ENCODE peak calls at places on chromosomes 16 and 17, in six cellular contexts. One of them, this sample, is unnamed.

GRCh38 chr16:23949630-23950290 is 114.0 kb downstream of the PRKCB start:
- DNase-seq in brain microvascular endothelial cell: no peak
- DNase-seq in AG04450: no peak
- DNase-seq in foreskin fibroblast: no peak
- DNase-seq in heart right ventricle: peak
- DNase-seq in GM12865: peak
- DNase-seq in this sample: no peak

GRCh38 chr16:13866073-13866472 is 53.9 kb upstream of the ERCC4 start:
- DNase-seq in brain microvascular endothelial cell: peak
- DNase-seq in AG04450: peak
- DNase-seq in foreskin fibroblast: peak
- DNase-seq in heart right ventricle: peak
- DNase-seq in GM12865: peak
- DNase-seq in this sample: peak

GRCh38 chr17:27283057-27283456 is 10.9 kb upstream of the WSB1 start:
- DNase-seq in brain microvascular endothelial cell: no peak
- DNase-seq in AG04450: no peak
- DNase-seq in foreskin fibroblast: no peak
- DNase-seq in heart right ventricle: no peak
- DNase-seq in GM12865: no peak
- DNase-seq in this sample: no peak

GRCh38 chr17:20784100-20784665 is 204.7 kb downstream of the CDRT15L2 start:
- DNase-seq in brain microvascular endothelial cell: no peak
- DNase-seq in AG04450: no peak
- DNase-seq in foreskin fibroblast: no peak
- DNase-seq in heart right ventricle: no peak
- DNase-seq in GM12865: no peak
- DNase-seq in this sample: no peak

GRCh38 chr16:2172688-2173335 is 17.2 kb downstream of the TRAF7 start:
- DNase-seq in brain microvascular endothelial cell: no peak
- DNase-seq in AG04450: no peak
- DNase-seq in foreskin fibroblast: no peak
- DNase-seq in heart right ventricle: no peak
- DNase-seq in GM12865: no peak
- DNase-seq in this sample: no peak

GRCh38 chr17:29855686-29856085 is 74.3 kb downstream of the SSH2 start:
- DNase-seq in brain microvascular endothelial cell: peak
- DNase-seq in AG04450: no peak
- DNase-seq in foreskin fibroblast: peak
- DNase-seq in heart right ventricle: no peak
- DNase-seq in GM12865: no peak
- DNase-seq in this sample: peak

GRCh38 chr16:87484487-87485331 is 8.1 kb downstream of the ZCCHC14 start:
- DNase-seq in brain microvascular endothelial cell: no peak
- DNase-seq in AG04450: no peak
- DNase-seq in foreskin fibroblast: no peak
- DNase-seq in heart right ventricle: no peak
- DNase-seq in GM12865: no peak
- DNase-seq in this sample: no peak

GRCh38 chr17:82932146-82933005 is 92.6 kb upstream of the ZNF750 start:
- DNase-seq in brain microvascular endothelial cell: peak
- DNase-seq in AG04450: peak
- DNase-seq in foreskin fibroblast: peak
- DNase-seq in heart right ventricle: no peak
- DNase-seq in GM12865: no peak
- DNase-seq in this sample: peak

GRCh38 chr17:32516450-32516849 is 29.7 kb downstream of the CDK5R1 start:
- DNase-seq in brain microvascular endothelial cell: no peak
- DNase-seq in AG04450: no peak
- DNase-seq in foreskin fibroblast: no peak
- DNase-seq in heart right ventricle: no peak
- DNase-seq in GM12865: peak
- DNase-seq in this sample: no peak

GRCh38 chr17:39926588-39927100 is 757 bp downstream of the ORMDL3 start:
- DNase-seq in brain microvascular endothelial cell: peak
- DNase-seq in AG04450: no peak
- DNase-seq in foreskin fibroblast: peak
- DNase-seq in heart right ventricle: no peak
- DNase-seq in GM12865: peak
- DNase-seq in this sample: peak

GRCh38 chr16:58661199-58661830 is 23.3 kb downstream of the SLC38A7 start:
- DNase-seq in brain microvascular endothelial cell: peak
- DNase-seq in AG04450: peak
- DNase-seq in foreskin fibroblast: peak
- DNase-seq in heart right ventricle: no peak
- DNase-seq in GM12865: peak
- DNase-seq in this sample: peak

GRCh38 chr16:84117482-84117843 is 721 bp upstream of the MBTPS1 start:
- DNase-seq in brain microvascular endothelial cell: peak
- DNase-seq in AG04450: no peak
- DNase-seq in foreskin fibroblast: no peak
- DNase-seq in heart right ventricle: no peak
- DNase-seq in GM12865: peak
- DNase-seq in this sample: no peak

GRCh38 chr16:66130296-66130910 is 236.1 kb upstream of the CDH5 start:
- DNase-seq in brain microvascular endothelial cell: peak
- DNase-seq in AG04450: peak
- DNase-seq in foreskin fibroblast: peak
- DNase-seq in heart right ventricle: no peak
- DNase-seq in GM12865: no peak
- DNase-seq in this sample: peak

GRCh38 chr16:60564588-60564987 is 1471.7 kb downstream of the CDH8 start:
- DNase-seq in brain microvascular endothelial cell: no peak
- DNase-seq in AG04450: no peak
- DNase-seq in foreskin fibroblast: no peak
- DNase-seq in heart right ventricle: no peak
- DNase-seq in GM12865: no peak
- DNase-seq in this sample: no peak

GRCh38 chr17:7248811-7249210 is 2.7 kb downstream of the CTDNEP1 start:
- DNase-seq in brain microvascular endothelial cell: no peak
- DNase-seq in AG04450: no peak
- DNase-seq in foreskin fibroblast: no peak
- DNase-seq in heart right ventricle: no peak
- DNase-seq in GM12865: no peak
- DNase-seq in this sample: no peak

GRCh38 chr17:58335779-58336455 is 7.3 kb upstream of the TSPOAP1 start:
- DNase-seq in brain microvascular endothelial cell: no peak
- DNase-seq in AG04450: no peak
- DNase-seq in foreskin fibroblast: no peak
- DNase-seq in heart right ventricle: no peak
- DNase-seq in GM12865: peak
- DNase-seq in this sample: no peak

GRCh38 chr17:58335061-58335731 is 6.6 kb upstream of the TSPOAP1 start:
- DNase-seq in brain microvascular endothelial cell: no peak
- DNase-seq in AG04450: no peak
- DNase-seq in foreskin fibroblast: no peak
- DNase-seq in heart right ventricle: no peak
- DNase-seq in GM12865: peak
- DNase-seq in this sample: no peak

GRCh38 chr17:58333396-58334207 is 5.0 kb upstream of the TSPOAP1 start:
- DNase-seq in brain microvascular endothelial cell: no peak
- DNase-seq in AG04450: no peak
- DNase-seq in foreskin fibroblast: no peak
- DNase-seq in heart right ventricle: no peak
- DNase-seq in GM12865: peak
- DNase-seq in this sample: no peak

GRCh38 chr17:58332720-58333395 is 4.3 kb upstream of the TSPOAP1 start:
- DNase-seq in brain microvascular endothelial cell: no peak
- DNase-seq in AG04450: no peak
- DNase-seq in foreskin fibroblast: no peak
- DNase-seq in heart right ventricle: no peak
- DNase-seq in GM12865: peak
- DNase-seq in this sample: no peak

GRCh38 chr17:58334661-58335060 is 6.1 kb upstream of the TSPOAP1 start:
- DNase-seq in brain microvascular endothelial cell: no peak
- DNase-seq in AG04450: no peak
- DNase-seq in foreskin fibroblast: no peak
- DNase-seq in heart right ventricle: no peak
- DNase-seq in GM12865: peak
- DNase-seq in this sample: no peak
- H3K4me3 ChIP-seq in brain microvascular endothelial cell: no peak
- H3K4me3 ChIP-seq in AG04450: no peak
- H3K4me3 ChIP-seq in foreskin fibroblast: no peak
- H3K4me3 ChIP-seq in heart right ventricle: no peak
- H3K4me3 ChIP-seq in GM12865: peak
- H3K4me3 ChIP-seq in this sample: no peak

GRCh38 chr16:82037666-82038065 is 2.6 kb downstream of the HSD17B2 start:
- DNase-seq in brain microvascular endothelial cell: peak
- DNase-seq in AG04450: peak
- DNase-seq in foreskin fibroblast: no peak
- DNase-seq in heart right ventricle: no peak
- DNase-seq in GM12865: no peak
- DNase-seq in this sample: no peak
- H3K4me3 ChIP-seq in brain microvascular endothelial cell: no peak
- H3K4me3 ChIP-seq in AG04450: no peak
- H3K4me3 ChIP-seq in foreskin fibroblast: no peak
- H3K4me3 ChIP-seq in heart right ventricle: no peak
- H3K4me3 ChIP-seq in GM12865: no peak
- H3K4me3 ChIP-seq in this sample: no peak

GRCh38 chr16:56588781-56589140 is 567 bp upstream of the MT3 start:
- DNase-seq in brain microvascular endothelial cell: no peak
- DNase-seq in AG04450: no peak
- DNase-seq in foreskin fibroblast: no peak
- DNase-seq in heart right ventricle: no peak
- DNase-seq in GM12865: no peak
- DNase-seq in this sample: no peak
- H3K4me3 ChIP-seq in brain microvascular endothelial cell: peak
- H3K4me3 ChIP-seq in AG04450: peak
- H3K4me3 ChIP-seq in foreskin fibroblast: peak
- H3K4me3 ChIP-seq in heart right ventricle: peak
- H3K4me3 ChIP-seq in GM12865: no peak
- H3K4me3 ChIP-seq in this sample: no peak

DNA sequence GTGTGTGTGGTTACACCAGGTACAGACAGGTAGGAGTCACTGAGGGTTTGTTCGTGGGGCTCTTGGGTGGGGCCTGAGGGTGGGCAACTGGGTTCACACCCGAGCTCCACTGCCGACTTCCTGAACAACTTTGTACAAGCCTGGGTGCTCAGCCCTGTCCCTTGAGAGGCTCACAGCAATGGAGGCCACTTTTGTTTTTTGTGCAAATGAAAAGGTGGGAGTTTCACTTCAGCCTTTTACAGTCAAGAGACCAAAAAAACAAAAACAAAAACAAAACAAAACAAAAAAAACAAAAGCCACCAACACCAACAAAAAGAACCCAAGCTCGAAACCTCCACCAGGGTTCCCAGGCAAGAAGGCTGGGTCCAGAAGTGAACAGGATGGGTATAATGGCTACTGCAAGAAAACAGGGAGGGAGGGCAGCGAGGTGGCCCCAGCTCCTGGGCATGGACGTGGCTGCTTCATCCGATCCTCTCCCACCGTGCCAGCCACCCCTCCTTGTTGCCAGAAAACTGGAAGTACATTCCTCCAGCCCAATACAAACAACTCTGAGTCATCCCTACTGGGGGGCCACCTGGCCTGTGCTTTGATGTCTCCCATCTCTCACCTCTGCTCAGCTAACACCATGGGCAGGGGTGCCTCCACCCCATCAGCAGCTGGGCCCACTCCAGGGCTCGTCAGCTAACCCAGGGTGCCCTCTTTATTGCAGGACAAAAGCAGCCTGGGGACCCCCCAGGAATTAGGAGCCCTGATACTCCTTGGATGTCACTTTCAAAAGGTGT is 2.1 kb downstream of the RHBDF2 start:
- DNase-seq in brain microvascular endothelial cell: no peak
- DNase-seq in AG04450: no peak
- DNase-seq in foreskin fibroblast: no peak
- DNase-seq in heart right ventricle: no peak
- DNase-seq in GM12865: peak
- DNase-seq in this sample: no peak
- H3K4me3 ChIP-seq in brain microvascular endothelial cell: no peak
- H3K4me3 ChIP-seq in AG04450: no peak
- H3K4me3 ChIP-seq in foreskin fibroblast: no peak
- H3K4me3 ChIP-seq in heart right ventricle: peak
- H3K4me3 ChIP-seq in GM12865: peak
- H3K4me3 ChIP-seq in this sample: no peak

GRCh38 chr16:31262084-31262483 is 2.3 kb downstream of the ITGAM start:
- DNase-seq in brain microvascular endothelial cell: no peak
- DNase-seq in AG04450: no peak
- DNase-seq in foreskin fibroblast: no peak
- DNase-seq in heart right ventricle: no peak
- DNase-seq in GM12865: no peak
- DNase-seq in this sample: no peak

GRCh38 chr16:31256466-31256865 is 3.3 kb upstream of the ITGAM start:
- DNase-seq in brain microvascular endothelial cell: no peak
- DNase-seq in AG04450: no peak
- DNase-seq in foreskin fibroblast: no peak
- DNase-seq in heart right ventricle: no peak
- DNase-seq in GM12865: no peak
- DNase-seq in this sample: no peak

GRCh38 chr16:31265329-31266245 is 5.8 kb downstream of the ITGAM start:
- DNase-seq in brain microvascular endothelial cell: peak
- DNase-seq in AG04450: no peak
- DNase-seq in foreskin fibroblast: no peak
- DNase-seq in heart right ventricle: no peak
- DNase-seq in GM12865: peak
- DNase-seq in this sample: peak

GRCh38 chr16:31258366-31258765 is 1.4 kb upstream of the ITGAM start:
- DNase-seq in brain microvascular endothelial cell: no peak
- DNase-seq in AG04450: no peak
- DNase-seq in foreskin fibroblast: no peak
- DNase-seq in heart right ventricle: no peak
- DNase-seq in GM12865: no peak
- DNase-seq in this sample: no peak

GRCh38 chr16:31260136-31260931 is 559 bp downstream of the ITGAM start:
- DNase-seq in brain microvascular endothelial cell: no peak
- DNase-seq in AG04450: no peak
- DNase-seq in foreskin fibroblast: no peak
- DNase-seq in heart right ventricle: no peak
- DNase-seq in GM12865: no peak
- DNase-seq in this sample: no peak
- H3K4me3 ChIP-seq in brain microvascular endothelial cell: no peak
- H3K4me3 ChIP-seq in AG04450: no peak
- H3K4me3 ChIP-seq in foreskin fibroblast: no peak
- H3K4me3 ChIP-seq in heart right ventricle: peak
- H3K4me3 ChIP-seq in GM12865: no peak
- H3K4me3 ChIP-seq in this sample: no peak

GRCh38 chr17:75088902-75089417 is 1.2 kb downstream of the SLC16A5 start:
- DNase-seq in brain microvascular endothelial cell: no peak
- DNase-seq in AG04450: no peak
- DNase-seq in foreskin fibroblast: no peak
- DNase-seq in heart right ventricle: no peak
- DNase-seq in GM12865: no peak
- DNase-seq in this sample: peak

GRCh38 chr17:75087558-75088453 is at the start of gene SLC16A5:
- DNase-seq in brain microvascular endothelial cell: peak
- DNase-seq in AG04450: no peak
- DNase-seq in foreskin fibroblast: peak
- DNase-seq in heart right ventricle: peak
- DNase-seq in GM12865: peak
- DNase-seq in this sample: peak

GRCh38 chr17:75087182-75087557 is 584 bp upstream of the SLC16A5 start:
- DNase-seq in brain microvascular endothelial cell: no peak
- DNase-seq in AG04450: no peak
- DNase-seq in foreskin fibroblast: no peak
- DNase-seq in heart right ventricle: no peak
- DNase-seq in GM12865: no peak
- DNase-seq in this sample: no peak

GRCh38 chr17:75088465-75088895 is 726 bp downstream of the SLC16A5 start:
- DNase-seq in brain microvascular endothelial cell: no peak
- DNase-seq in AG04450: no peak
- DNase-seq in foreskin fibroblast: no peak
- DNase-seq in heart right ventricle: no peak
- DNase-seq in GM12865: no peak
- DNase-seq in this sample: no peak

GRCh38 chr17:75086496-75087181 is 1.1 kb upstream of the SLC16A5 start:
- DNase-seq in brain microvascular endothelial cell: no peak
- DNase-seq in AG04450: no peak
- DNase-seq in foreskin fibroblast: no peak
- DNase-seq in heart right ventricle: no peak
- DNase-seq in GM12865: no peak
- DNase-seq in this sample: no peak
- H3K4me3 ChIP-seq in brain microvascular endothelial cell: no peak
- H3K4me3 ChIP-seq in AG04450: no peak
- H3K4me3 ChIP-seq in foreskin fibroblast: no peak
- H3K4me3 ChIP-seq in heart right ventricle: no peak
- H3K4me3 ChIP-seq in GM12865: no peak
- H3K4me3 ChIP-seq in this sample: no peak

This sample was measured in cardiac fibroblast.